ENCODE peak calls at places on chromosomes 16 and 17, in six cellular contexts. One of them, this sample, is unnamed.

GRCh38 chr17:521168-521525 is 168.5 kb upstream of the RPH3AL start:
- DNase-seq in SK-N-SH: no peak
- DNase-seq in neural progenitor cell: no peak
- DNase-seq in endothelial cell of umbilical vein: no peak
- DNase-seq in PC-3: no peak
- DNase-seq in IMR-90: peak; percentile 18
- DNase-seq in this sample: peak; percentile 51

GRCh38 chr17:76888661-76889060 is 20.5 kb downstream of the MGAT5B start:
- DNase-seq in endothelial cell of umbilical vein: no peak
- DNase-seq in SK-N-SH: no peak
- DNase-seq in PC-3: no peak
- DNase-seq in IMR-90: no peak
- DNase-seq in neural progenitor cell: peak; percentile 56
- DNase-seq in this sample: no peak

GRCh38 chr17:8104911-8105310 is 13.4 kb downstream of the ALOXE3 start:
- DNase-seq in neural progenitor cell: no peak
- DNase-seq in PC-3: no peak
- DNase-seq in SK-N-SH: no peak
- DNase-seq in endothelial cell of umbilical vein: no peak
- DNase-seq in IMR-90: no peak
- DNase-seq in this sample: no peak

GRCh38 chr17:19401321-19402010 is 9.6 kb upstream of the RNF112 start:
- DNase-seq in SK-N-SH: no peak
- DNase-seq in endothelial cell of umbilical vein: no peak
- DNase-seq in IMR-90: no peak
- DNase-seq in neural progenitor cell: no peak
- DNase-seq in PC-3: no peak
- DNase-seq in this sample: no peak

GRCh38 chr16:54040480-54040879 is 246.1 kb downstream of the IRX3 start:
- DNase-seq in endothelial cell of umbilical vein: no peak
- DNase-seq in neural progenitor cell: no peak
- DNase-seq in SK-N-SH: no peak
- DNase-seq in PC-3: no peak
- DNase-seq in IMR-90: no peak
- DNase-seq in this sample: no peak

GRCh38 chr17:35289222-35289621 is 46.4 kb downstream of the SLFN5 start:
- DNase-seq in PC-3: no peak
- DNase-seq in neural progenitor cell: no peak
- DNase-seq in IMR-90: no peak
- DNase-seq in endothelial cell of umbilical vein: no peak
- DNase-seq in SK-N-SH: no peak
- DNase-seq in this sample: no peak

GRCh38 chr16:57760357-57761160 is 25.0 kb downstream of the KATNB1 start:
- DNase-seq in IMR-90: no peak
- DNase-seq in endothelial cell of umbilical vein: no peak
- DNase-seq in neural progenitor cell: no peak
- DNase-seq in SK-N-SH: no peak
- DNase-seq in PC-3: no peak
- DNase-seq in this sample: no peak

GRCh38 chr17:6648181-6648580 is 3.2 kb downstream of the MED31 start:
- DNase-seq in PC-3: peak; percentile 52
- DNase-seq in neural progenitor cell: no peak
- DNase-seq in SK-N-SH: no peak
- DNase-seq in endothelial cell of umbilical vein: peak; percentile 19
- DNase-seq in IMR-90: no peak
- DNase-seq in this sample: peak; percentile 18

GRCh38 chr17:32491371-32492280 is 4.8 kb downstream of the CDK5R1 start:
- DNase-seq in PC-3: no peak
- DNase-seq in endothelial cell of umbilical vein: no peak
- DNase-seq in SK-N-SH: peak; percentile 47
- DNase-seq in neural progenitor cell: no peak
- DNase-seq in IMR-90: no peak
- DNase-seq in this sample: no peak

GRCh38 chr17:26774291-26775218 is 519.4 kb upstream of the WSB1 start:
- DNase-seq in PC-3: no peak
- DNase-seq in endothelial cell of umbilical vein: no peak
- DNase-seq in SK-N-SH: peak; percentile 2
- DNase-seq in neural progenitor cell: no peak
- DNase-seq in IMR-90: no peak
- DNase-seq in this sample: no peak

GRCh38 chr17:73901661-73902415 is 257.6 kb upstream of the SDK2 start:
- DNase-seq in endothelial cell of umbilical vein: no peak
- DNase-seq in PC-3: no peak
- DNase-seq in IMR-90: no peak
- DNase-seq in neural progenitor cell: peak; percentile 79
- DNase-seq in SK-N-SH: no peak
- DNase-seq in this sample: no peak

GRCh38 chr17:18968945-18969887 is 17.3 kb downstream of the SLC5A10 start:
- DNase-seq in neural progenitor cell: no peak
- DNase-seq in SK-N-SH: no peak
- DNase-seq in IMR-90: no peak
- DNase-seq in PC-3: peak; percentile 86
- DNase-seq in endothelial cell of umbilical vein: peak; percentile 26
- DNase-seq in this sample: no peak

GRCh38 chr16:3659200-3659599 is 4.7 kb downstream of the DNASE1 start:
- DNase-seq in SK-N-SH: no peak
- DNase-seq in neural progenitor cell: no peak
- DNase-seq in IMR-90: peak; percentile 5
- DNase-seq in endothelial cell of umbilical vein: no peak
- DNase-seq in PC-3: no peak
- DNase-seq in this sample: peak; percentile 52

GRCh38 chr17:39781814-39782213 is 44.1 kb downstream of the GRB7 start:
- DNase-seq in endothelial cell of umbilical vein: no peak
- DNase-seq in IMR-90: no peak
- DNase-seq in PC-3: no peak
- DNase-seq in SK-N-SH: no peak
- DNase-seq in neural progenitor cell: no peak
- DNase-seq in this sample: no peak

GRCh38 chr16:17343729-17344128 is 127.0 kb downstream of the XYLT1 start:
- DNase-seq in PC-3: no peak
- DNase-seq in SK-N-SH: no peak
- DNase-seq in neural progenitor cell: no peak
- DNase-seq in IMR-90: no peak
- DNase-seq in endothelial cell of umbilical vein: no peak
- DNase-seq in this sample: no peak

GRCh38 chr16:70770968-70771552 is 29.9 kb downstream of the VAC14 start:
- DNase-seq in IMR-90: peak; percentile 54
- DNase-seq in endothelial cell of umbilical vein: peak; percentile 71
- DNase-seq in neural progenitor cell: peak; percentile 64
- DNase-seq in PC-3: peak; percentile 76
- DNase-seq in SK-N-SH: peak; percentile 79
- DNase-seq in this sample: peak; percentile 80

GRCh38 chr16:24993722-24994686 is 21.2 kb downstream of the ARHGAP17 start:
- DNase-seq in SK-N-SH: no peak
- DNase-seq in endothelial cell of umbilical vein: peak; percentile 74
- DNase-seq in IMR-90: peak; percentile 96
- DNase-seq in neural progenitor cell: no peak
- DNase-seq in PC-3: peak; percentile 90
- DNase-seq in this sample: peak; percentile 85

GRCh38 chr17:40224707-40225092 is 5.6 kb downstream of the WIPF2 start:
- DNase-seq in endothelial cell of umbilical vein: no peak
- DNase-seq in IMR-90: peak; percentile 55
- DNase-seq in SK-N-SH: no peak
- DNase-seq in neural progenitor cell: no peak
- DNase-seq in PC-3: no peak
- DNase-seq in this sample: no peak

GRCh38 chr17:48555183-48555615 is 10.3 kb upstream of the HOXB2 start:
- DNase-seq in neural progenitor cell: no peak
- DNase-seq in endothelial cell of umbilical vein: peak; percentile 89
- DNase-seq in SK-N-SH: no peak
- DNase-seq in PC-3: peak; percentile 72
- DNase-seq in IMR-90: peak; percentile 99
- DNase-seq in this sample: no peak

GRCh38 chr16:59330030-59330670 is 596.0 kb upstream of the GOT2 start:
- DNase-seq in SK-N-SH: no peak
- DNase-seq in neural progenitor cell: peak; percentile 73
- DNase-seq in PC-3: no peak
- DNase-seq in IMR-90: peak; percentile 7
- DNase-seq in endothelial cell of umbilical vein: no peak
- DNase-seq in this sample: no peak

DNA sequence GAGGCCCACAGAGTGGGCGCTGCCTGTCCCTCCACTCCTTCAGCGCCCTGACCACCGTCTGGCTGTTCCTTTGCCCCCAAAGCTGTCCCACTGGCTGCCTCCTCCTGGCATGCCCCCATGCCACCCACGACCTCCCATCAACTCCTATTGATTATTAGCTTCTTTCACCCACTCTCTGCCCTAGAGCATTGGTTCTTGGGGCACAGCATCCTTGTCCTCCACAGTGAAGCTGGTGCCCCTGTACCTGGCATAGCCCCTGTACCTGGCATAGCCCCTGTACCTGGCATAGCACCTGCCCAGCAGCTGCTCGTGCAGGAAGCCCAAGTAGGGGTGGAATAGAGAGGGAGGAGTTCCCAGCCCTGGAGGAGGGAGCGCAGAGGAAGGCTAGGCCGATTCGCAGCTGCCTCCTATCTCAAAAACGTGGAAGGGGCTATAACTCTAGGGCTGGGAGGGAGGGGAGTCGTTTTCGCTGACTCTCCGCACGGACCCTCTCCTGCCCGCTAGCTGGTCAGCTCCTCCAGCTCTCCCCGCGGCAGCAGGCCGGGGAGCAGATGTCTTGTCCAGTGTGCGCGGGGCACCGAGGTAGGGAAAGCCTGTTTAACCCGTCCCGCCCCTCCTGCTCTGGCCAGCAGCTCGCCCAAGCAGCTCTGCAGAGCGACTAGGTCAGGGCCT is 5.7 kb upstream of the ACTG1 start:
- DNase-seq in SK-N-SH: no peak
- DNase-seq in neural progenitor cell: peak; percentile 67
- DNase-seq in IMR-90: no peak
- DNase-seq in endothelial cell of umbilical vein: no peak
- DNase-seq in PC-3: peak; percentile 25
- DNase-seq in this sample: peak; percentile 18
- H3K4me3 ChIP-seq in SK-N-SH: no peak overlapping the region
- H3K4me3 ChIP-seq in neural progenitor cell: peak overlapping the region; percentile 43
- H3K4me3 ChIP-seq in IMR-90: peak overlapping the region; percentile 33
- H3K4me3 ChIP-seq in endothelial cell of umbilical vein: no peak overlapping the region
- H3K4me3 ChIP-seq in PC-3: peak overlapping the region; percentile 78
- H3K4me3 ChIP-seq in this sample: peak overlapping the region; percentile 71

GRCh38 chr17:69822314-69822875 is 252.6 kb upstream of the KCNJ16 start:
- DNase-seq in endothelial cell of umbilical vein: no peak
- DNase-seq in SK-N-SH: no peak
- DNase-seq in PC-3: no peak
- DNase-seq in neural progenitor cell: no peak
- DNase-seq in IMR-90: no peak
- DNase-seq in this sample: no peak
- H3K9me3 ChIP-seq in endothelial cell of umbilical vein: no peaks in the 10 kb centered on the region
- H3K9me3 ChIP-seq in SK-N-SH: no peaks in the 10 kb centered on the region
- H3K9me3 ChIP-seq in PC-3: no peaks in the 10 kb centered on the region
- H3K9me3 ChIP-seq in neural progenitor cell: no peaks in the 10 kb centered on the region
- H3K9me3 ChIP-seq in IMR-90: peaks cover 10% of the 10 kb centered on the region
- H3K9me3 ChIP-seq in this sample: no peaks in the 10 kb centered on the region

GRCh38 chr17:72588561-72588960 is 467.7 kb downstream of the SOX9 start:
- DNase-seq in endothelial cell of umbilical vein: no peak
- DNase-seq in IMR-90: no peak
- DNase-seq in neural progenitor cell: no peak
- DNase-seq in SK-N-SH: no peak
- DNase-seq in PC-3: no peak
- DNase-seq in this sample: no peak
- H3K9ac ChIP-seq in endothelial cell of umbilical vein: no peak overlapping the region
- H3K9ac ChIP-seq in IMR-90: no peak overlapping the region
- H3K9ac ChIP-seq in neural progenitor cell: no peak overlapping the region
- H3K9ac ChIP-seq in SK-N-SH: no peak overlapping the region
- H3K9ac ChIP-seq in PC-3: peak overlapping the region; percentile 95
- H3K9ac ChIP-seq in this sample: no peak overlapping the region

GRCh38 chr17:43858201-43858600 is 11.2 kb downstream of the CD300LG start:
- DNase-seq in PC-3: no peak
- DNase-seq in IMR-90: no peak
- DNase-seq in endothelial cell of umbilical vein: no peak
- DNase-seq in neural progenitor cell: no peak
- DNase-seq in SK-N-SH: no peak
- DNase-seq in this sample: no peak

GRCh38 chr17:43861960-43862359 is 15.0 kb downstream of the CD300LG start:
- DNase-seq in SK-N-SH: no peak
- DNase-seq in IMR-90: no peak
- DNase-seq in neural progenitor cell: no peak
- DNase-seq in endothelial cell of umbilical vein: no peak
- DNase-seq in PC-3: no peak
- DNase-seq in this sample: no peak

GRCh38 chr17:43864161-43864706 is 17.3 kb downstream of the CD300LG start:
- DNase-seq in IMR-90: no peak
- DNase-seq in endothelial cell of umbilical vein: no peak
- DNase-seq in SK-N-SH: no peak
- DNase-seq in neural progenitor cell: no peak
- DNase-seq in PC-3: no peak
- DNase-seq in this sample: no peak

GRCh38 chr17:43860077-43860725 is 13.2 kb downstream of the CD300LG start:
- DNase-seq in PC-3: no peak
- DNase-seq in neural progenitor cell: no peak
- DNase-seq in SK-N-SH: no peak
- DNase-seq in endothelial cell of umbilical vein: no peak
- DNase-seq in IMR-90: no peak
- DNase-seq in this sample: peak; percentile 26

DNA sequence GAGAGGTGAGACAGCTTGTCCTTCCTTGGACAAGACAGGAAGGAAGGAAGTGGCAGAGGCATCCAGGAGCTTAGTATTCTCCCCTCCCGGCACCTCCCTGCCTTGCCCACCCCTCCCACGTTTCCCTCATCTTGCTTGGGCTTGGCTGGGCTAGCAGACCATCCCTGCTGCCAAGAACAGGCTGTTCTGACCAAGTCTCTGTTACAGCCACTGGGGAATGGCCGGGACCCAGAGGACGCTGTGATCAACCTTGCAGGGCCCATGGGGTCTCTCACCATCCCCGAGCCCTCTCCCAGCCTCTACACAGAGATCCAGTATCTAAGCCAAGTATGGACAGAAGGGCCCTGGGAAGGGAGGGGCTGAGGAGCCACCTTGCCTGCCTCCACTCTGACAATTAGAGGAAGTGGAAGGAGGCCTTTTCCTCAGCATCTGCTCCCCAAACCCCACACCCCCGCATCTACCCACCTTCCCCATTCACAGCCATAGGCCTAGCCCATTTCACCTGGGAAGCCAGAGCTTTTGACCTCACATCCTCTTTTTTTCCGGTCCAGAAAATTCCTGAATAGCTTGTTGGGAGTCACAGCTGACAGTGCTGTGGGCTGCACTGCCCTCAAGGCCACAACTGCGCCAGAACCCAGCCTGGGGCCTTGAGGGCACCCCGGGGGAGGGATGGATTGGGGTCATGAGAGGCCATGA is 14.1 kb downstream of the CD300LG start:
- DNase-seq in endothelial cell of umbilical vein: no peak
- DNase-seq in SK-N-SH: no peak
- DNase-seq in PC-3: no peak
- DNase-seq in IMR-90: no peak
- DNase-seq in neural progenitor cell: no peak
- DNase-seq in this sample: no peak
- H3K4me3 ChIP-seq in endothelial cell of umbilical vein: no peak overlapping the region
- H3K4me3 ChIP-seq in SK-N-SH: no peak overlapping the region
- H3K4me3 ChIP-seq in PC-3: no peak overlapping the region
- H3K4me3 ChIP-seq in IMR-90: no peak overlapping the region
- H3K4me3 ChIP-seq in neural progenitor cell: no peak overlapping the region
- H3K4me3 ChIP-seq in this sample: no peak overlapping the region

This sample was measured in adipocyte.